ENCODE peak calls at places on chromosomes 2 and 18, in seven cellular contexts. One of them, this sample, is unnamed.

GRCh38 chr2:210863283-210863682 is 306.9 kb downstream of the CPS1 start:
- DNase-seq in NCI-H774: no peak
- DNase-seq in H9: no peak
- DNase-seq in stimulated activated CD8-positive, alpha-beta memory T cell treated with anti-CD3 and anti-CD28 coated beads, Interleukin-2, amount 100 ng/mL, for 48 hours: no peak
- DNase-seq in cardiac muscle cell: no peak
- DNase-seq in stimulated activated CD4-positive, alpha-beta T cell treated with anti-CD3 and anti-CD28 coated beads, Interleukin-4, amount 100 ng/mL, for 48 hours: no peak
- DNase-seq in activated CD4-positive, alpha-beta T cell treated with anti-CD3 and anti-CD28 coated beads, Interleukin-2, amount 50 U/mL, for 1 hour: no peak
- DNase-seq in this sample: no peak

GRCh38 chr2:8004250-8004681 is 677.6 kb upstream of the ID2 start:
- DNase-seq in stimulated activated CD4-positive, alpha-beta T cell treated with anti-CD3 and anti-CD28 coated beads, Interleukin-4, amount 100 ng/mL, for 48 hours: no peak
- DNase-seq in cardiac muscle cell: peak; percentile 90
- DNase-seq in NCI-H774: no peak
- DNase-seq in stimulated activated CD8-positive, alpha-beta memory T cell treated with anti-CD3 and anti-CD28 coated beads, Interleukin-2, amount 100 ng/mL, for 48 hours: no peak
- DNase-seq in H9: no peak
- DNase-seq in activated CD4-positive, alpha-beta T cell treated with anti-CD3 and anti-CD28 coated beads, Interleukin-2, amount 50 U/mL, for 1 hour: no peak
- DNase-seq in this sample: no peak

GRCh38 chr2:19349911-19350677 is 8.3 kb downstream of the OSR1 start:
- DNase-seq in stimulated activated CD4-positive, alpha-beta T cell treated with anti-CD3 and anti-CD28 coated beads, Interleukin-4, amount 100 ng/mL, for 48 hours: no peak
- DNase-seq in H9: peak; percentile 88
- DNase-seq in cardiac muscle cell: peak; percentile 64
- DNase-seq in stimulated activated CD8-positive, alpha-beta memory T cell treated with anti-CD3 and anti-CD28 coated beads, Interleukin-2, amount 100 ng/mL, for 48 hours: peak; percentile 42
- DNase-seq in NCI-H774: no peak
- DNase-seq in activated CD4-positive, alpha-beta T cell treated with anti-CD3 and anti-CD28 coated beads, Interleukin-2, amount 50 U/mL, for 1 hour: peak; percentile 47
- DNase-seq in this sample: no peak

GRCh38 chr18:67599277-67599676 is 82.8 kb upstream of the DSEL start:
- DNase-seq in stimulated activated CD4-positive, alpha-beta T cell treated with anti-CD3 and anti-CD28 coated beads, Interleukin-4, amount 100 ng/mL, for 48 hours: no peak
- DNase-seq in cardiac muscle cell: peak; percentile 33
- DNase-seq in H9: no peak
- DNase-seq in NCI-H774: no peak
- DNase-seq in stimulated activated CD8-positive, alpha-beta memory T cell treated with anti-CD3 and anti-CD28 coated beads, Interleukin-2, amount 100 ng/mL, for 48 hours: no peak
- DNase-seq in activated CD4-positive, alpha-beta T cell treated with anti-CD3 and anti-CD28 coated beads, Interleukin-2, amount 50 U/mL, for 1 hour: no peak
- DNase-seq in this sample: no peak

GRCh38 chr2:55616509-55617159 is 788 bp downstream of the PPP4R3B start:
- DNase-seq in stimulated activated CD4-positive, alpha-beta T cell treated with anti-CD3 and anti-CD28 coated beads, Interleukin-4, amount 100 ng/mL, for 48 hours: no peak
- DNase-seq in H9: no peak
- DNase-seq in activated CD4-positive, alpha-beta T cell treated with anti-CD3 and anti-CD28 coated beads, Interleukin-2, amount 50 U/mL, for 1 hour: peak; percentile 39
- DNase-seq in stimulated activated CD8-positive, alpha-beta memory T cell treated with anti-CD3 and anti-CD28 coated beads, Interleukin-2, amount 100 ng/mL, for 48 hours: no peak
- DNase-seq in cardiac muscle cell: peak; percentile 71
- DNase-seq in NCI-H774: peak; percentile 52
- DNase-seq in this sample: no peak

GRCh38 chr2:40101076-40101688 is 322.1 kb upstream of the THUMPD2 start:
- DNase-seq in stimulated activated CD4-positive, alpha-beta T cell treated with anti-CD3 and anti-CD28 coated beads, Interleukin-4, amount 100 ng/mL, for 48 hours: no peak
- DNase-seq in stimulated activated CD8-positive, alpha-beta memory T cell treated with anti-CD3 and anti-CD28 coated beads, Interleukin-2, amount 100 ng/mL, for 48 hours: no peak
- DNase-seq in H9: no peak
- DNase-seq in NCI-H774: no peak
- DNase-seq in cardiac muscle cell: peak; percentile 38
- DNase-seq in activated CD4-positive, alpha-beta T cell treated with anti-CD3 and anti-CD28 coated beads, Interleukin-2, amount 50 U/mL, for 1 hour: no peak
- DNase-seq in this sample: peak; percentile 65

GRCh38 chr18:3481696-3482210 is 31.8 kb downstream of the TGIF1 start:
- DNase-seq in NCI-H774: no peak
- DNase-seq in cardiac muscle cell: peak; percentile 78
- DNase-seq in H9: peak; percentile 63
- DNase-seq in stimulated activated CD8-positive, alpha-beta memory T cell treated with anti-CD3 and anti-CD28 coated beads, Interleukin-2, amount 100 ng/mL, for 48 hours: no peak
- DNase-seq in stimulated activated CD4-positive, alpha-beta T cell treated with anti-CD3 and anti-CD28 coated beads, Interleukin-4, amount 100 ng/mL, for 48 hours: no peak
- DNase-seq in activated CD4-positive, alpha-beta T cell treated with anti-CD3 and anti-CD28 coated beads, Interleukin-2, amount 50 U/mL, for 1 hour: no peak
- DNase-seq in this sample: no peak

GRCh38 chr18:12087483-12087960 is 6.1 kb upstream of the ANKRD62 start:
- DNase-seq in stimulated activated CD4-positive, alpha-beta T cell treated with anti-CD3 and anti-CD28 coated beads, Interleukin-4, amount 100 ng/mL, for 48 hours: no peak
- DNase-seq in H9: no peak
- DNase-seq in NCI-H774: no peak
- DNase-seq in activated CD4-positive, alpha-beta T cell treated with anti-CD3 and anti-CD28 coated beads, Interleukin-2, amount 50 U/mL, for 1 hour: no peak
- DNase-seq in cardiac muscle cell: no peak
- DNase-seq in stimulated activated CD8-positive, alpha-beta memory T cell treated with anti-CD3 and anti-CD28 coated beads, Interleukin-2, amount 100 ng/mL, for 48 hours: no peak
- DNase-seq in this sample: no peak

GRCh38 chr2:113755690-113756063 is 765 bp downstream of the SLC35F5 start:
- DNase-seq in activated CD4-positive, alpha-beta T cell treated with anti-CD3 and anti-CD28 coated beads, Interleukin-2, amount 50 U/mL, for 1 hour: peak; percentile 5
- DNase-seq in stimulated activated CD8-positive, alpha-beta memory T cell treated with anti-CD3 and anti-CD28 coated beads, Interleukin-2, amount 100 ng/mL, for 48 hours: no peak
- DNase-seq in cardiac muscle cell: peak; percentile 13
- DNase-seq in stimulated activated CD4-positive, alpha-beta T cell treated with anti-CD3 and anti-CD28 coated beads, Interleukin-4, amount 100 ng/mL, for 48 hours: no peak
- DNase-seq in H9: no peak
- DNase-seq in NCI-H774: peak; percentile 10
- DNase-seq in this sample: no peak

GRCh38 chr2:46767706-46768105 is 147.9 kb downstream of the MCFD2 start:
- DNase-seq in activated CD4-positive, alpha-beta T cell treated with anti-CD3 and anti-CD28 coated beads, Interleukin-2, amount 50 U/mL, for 1 hour: no peak
- DNase-seq in cardiac muscle cell: no peak
- DNase-seq in stimulated activated CD4-positive, alpha-beta T cell treated with anti-CD3 and anti-CD28 coated beads, Interleukin-4, amount 100 ng/mL, for 48 hours: no peak
- DNase-seq in stimulated activated CD8-positive, alpha-beta memory T cell treated with anti-CD3 and anti-CD28 coated beads, Interleukin-2, amount 100 ng/mL, for 48 hours: no peak
- DNase-seq in H9: no peak
- DNase-seq in NCI-H774: no peak
- DNase-seq in this sample: no peak

GRCh38 chr2:237486819-237487448 is at the start of gene MLPH:
- DNase-seq in cardiac muscle cell: peak; percentile 52
- DNase-seq in stimulated activated CD4-positive, alpha-beta T cell treated with anti-CD3 and anti-CD28 coated beads, Interleukin-4, amount 100 ng/mL, for 48 hours: no peak
- DNase-seq in H9: no peak
- DNase-seq in activated CD4-positive, alpha-beta T cell treated with anti-CD3 and anti-CD28 coated beads, Interleukin-2, amount 50 U/mL, for 1 hour: no peak
- DNase-seq in NCI-H774: peak; percentile 41
- DNase-seq in stimulated activated CD8-positive, alpha-beta memory T cell treated with anti-CD3 and anti-CD28 coated beads, Interleukin-2, amount 100 ng/mL, for 48 hours: no peak
- DNase-seq in this sample: no peak

GRCh38 chr2:86134709-86135108 is 28.7 kb downstream of the PTCD3 start:
- DNase-seq in stimulated activated CD4-positive, alpha-beta T cell treated with anti-CD3 and anti-CD28 coated beads, Interleukin-4, amount 100 ng/mL, for 48 hours: no peak
- DNase-seq in activated CD4-positive, alpha-beta T cell treated with anti-CD3 and anti-CD28 coated beads, Interleukin-2, amount 50 U/mL, for 1 hour: no peak
- DNase-seq in stimulated activated CD8-positive, alpha-beta memory T cell treated with anti-CD3 and anti-CD28 coated beads, Interleukin-2, amount 100 ng/mL, for 48 hours: no peak
- DNase-seq in NCI-H774: no peak
- DNase-seq in cardiac muscle cell: no peak
- DNase-seq in H9: peak; percentile 30
- DNase-seq in this sample: no peak

GRCh38 chr18:23257686-23258565 is 122.6 kb downstream of the CABLES1 start:
- DNase-seq in H9: no peak
- DNase-seq in cardiac muscle cell: peak; percentile 65
- DNase-seq in stimulated activated CD8-positive, alpha-beta memory T cell treated with anti-CD3 and anti-CD28 coated beads, Interleukin-2, amount 100 ng/mL, for 48 hours: no peak
- DNase-seq in activated CD4-positive, alpha-beta T cell treated with anti-CD3 and anti-CD28 coated beads, Interleukin-2, amount 50 U/mL, for 1 hour: no peak
- DNase-seq in NCI-H774: no peak
- DNase-seq in stimulated activated CD4-positive, alpha-beta T cell treated with anti-CD3 and anti-CD28 coated beads, Interleukin-4, amount 100 ng/mL, for 48 hours: no peak
- DNase-seq in this sample: no peak

GRCh38 chr2:44930274-44930826 is 11.2 kb upstream of the SIX3 start:
- DNase-seq in stimulated activated CD8-positive, alpha-beta memory T cell treated with anti-CD3 and anti-CD28 coated beads, Interleukin-2, amount 100 ng/mL, for 48 hours: no peak
- DNase-seq in NCI-H774: no peak
- DNase-seq in H9: peak; percentile 77
- DNase-seq in stimulated activated CD4-positive, alpha-beta T cell treated with anti-CD3 and anti-CD28 coated beads, Interleukin-4, amount 100 ng/mL, for 48 hours: no peak
- DNase-seq in activated CD4-positive, alpha-beta T cell treated with anti-CD3 and anti-CD28 coated beads, Interleukin-2, amount 50 U/mL, for 1 hour: no peak
- DNase-seq in cardiac muscle cell: no peak
- DNase-seq in this sample: no peak

GRCh38 chr2:166180951-166181812 is 53.4 kb upstream of the SCN1A start:
- DNase-seq in activated CD4-positive, alpha-beta T cell treated with anti-CD3 and anti-CD28 coated beads, Interleukin-2, amount 50 U/mL, for 1 hour: no peak
- DNase-seq in stimulated activated CD4-positive, alpha-beta T cell treated with anti-CD3 and anti-CD28 coated beads, Interleukin-4, amount 100 ng/mL, for 48 hours: peak; percentile 8
- DNase-seq in NCI-H774: peak; percentile 33
- DNase-seq in stimulated activated CD8-positive, alpha-beta memory T cell treated with anti-CD3 and anti-CD28 coated beads, Interleukin-2, amount 100 ng/mL, for 48 hours: peak; percentile 1
- DNase-seq in H9: peak; percentile 72
- DNase-seq in cardiac muscle cell: peak; percentile 61
- DNase-seq in this sample: peak; percentile 23

GRCh38 chr2:231200805-231201474 is 2.5 kb downstream of the ARMC9 start:
- DNase-seq in stimulated activated CD4-positive, alpha-beta T cell treated with anti-CD3 and anti-CD28 coated beads, Interleukin-4, amount 100 ng/mL, for 48 hours: no peak
- DNase-seq in activated CD4-positive, alpha-beta T cell treated with anti-CD3 and anti-CD28 coated beads, Interleukin-2, amount 50 U/mL, for 1 hour: no peak
- DNase-seq in NCI-H774: no peak
- DNase-seq in stimulated activated CD8-positive, alpha-beta memory T cell treated with anti-CD3 and anti-CD28 coated beads, Interleukin-2, amount 100 ng/mL, for 48 hours: no peak
- DNase-seq in H9: no peak
- DNase-seq in cardiac muscle cell: peak; percentile 50
- DNase-seq in this sample: no peak

GRCh38 chr2:199457147-199458016 is at the start of gene SATB2:
- DNase-seq in stimulated activated CD8-positive, alpha-beta memory T cell treated with anti-CD3 and anti-CD28 coated beads, Interleukin-2, amount 100 ng/mL, for 48 hours: no peak
- DNase-seq in activated CD4-positive, alpha-beta T cell treated with anti-CD3 and anti-CD28 coated beads, Interleukin-2, amount 50 U/mL, for 1 hour: no peak
- DNase-seq in H9: peak; percentile 72
- DNase-seq in cardiac muscle cell: peak; percentile 34
- DNase-seq in NCI-H774: no peak
- DNase-seq in stimulated activated CD4-positive, alpha-beta T cell treated with anti-CD3 and anti-CD28 coated beads, Interleukin-4, amount 100 ng/mL, for 48 hours: no peak
- DNase-seq in this sample: no peak

GRCh38 chr2:222250313-222250712 is 48.5 kb downstream of the PAX3 start:
- DNase-seq in H9: no peak
- DNase-seq in stimulated activated CD8-positive, alpha-beta memory T cell treated with anti-CD3 and anti-CD28 coated beads, Interleukin-2, amount 100 ng/mL, for 48 hours: no peak
- DNase-seq in stimulated activated CD4-positive, alpha-beta T cell treated with anti-CD3 and anti-CD28 coated beads, Interleukin-4, amount 100 ng/mL, for 48 hours: no peak
- DNase-seq in NCI-H774: no peak
- DNase-seq in cardiac muscle cell: no peak
- DNase-seq in activated CD4-positive, alpha-beta T cell treated with anti-CD3 and anti-CD28 coated beads, Interleukin-2, amount 50 U/mL, for 1 hour: no peak
- DNase-seq in this sample: no peak

GRCh38 chr2:10465915-10466314 is 17.8 kb upstream of the ODC1 start:
- DNase-seq in NCI-H774: no peak
- DNase-seq in cardiac muscle cell: no peak
- DNase-seq in stimulated activated CD8-positive, alpha-beta memory T cell treated with anti-CD3 and anti-CD28 coated beads, Interleukin-2, amount 100 ng/mL, for 48 hours: no peak
- DNase-seq in H9: no peak
- DNase-seq in activated CD4-positive, alpha-beta T cell treated with anti-CD3 and anti-CD28 coated beads, Interleukin-2, amount 50 U/mL, for 1 hour: no peak
- DNase-seq in stimulated activated CD4-positive, alpha-beta T cell treated with anti-CD3 and anti-CD28 coated beads, Interleukin-4, amount 100 ng/mL, for 48 hours: no peak
- DNase-seq in this sample: no peak

GRCh38 chr2:33344230-33344629 is 132.2 kb upstream of the RASGRP3 start:
- DNase-seq in activated CD4-positive, alpha-beta T cell treated with anti-CD3 and anti-CD28 coated beads, Interleukin-2, amount 50 U/mL, for 1 hour: no peak
- DNase-seq in H9: no peak
- DNase-seq in cardiac muscle cell: no peak
- DNase-seq in NCI-H774: no peak
- DNase-seq in stimulated activated CD4-positive, alpha-beta T cell treated with anti-CD3 and anti-CD28 coated beads, Interleukin-4, amount 100 ng/mL, for 48 hours: no peak
- DNase-seq in stimulated activated CD8-positive, alpha-beta memory T cell treated with anti-CD3 and anti-CD28 coated beads, Interleukin-2, amount 100 ng/mL, for 48 hours: no peak
- DNase-seq in this sample: no peak

GRCh38 chr2:25331686-25332365 is 9.9 kb downstream of the DNMT3A start:
- DNase-seq in H9: no peak
- DNase-seq in cardiac muscle cell: no peak
- DNase-seq in stimulated activated CD4-positive, alpha-beta T cell treated with anti-CD3 and anti-CD28 coated beads, Interleukin-4, amount 100 ng/mL, for 48 hours: no peak
- DNase-seq in activated CD4-positive, alpha-beta T cell treated with anti-CD3 and anti-CD28 coated beads, Interleukin-2, amount 50 U/mL, for 1 hour: no peak
- DNase-seq in stimulated activated CD8-positive, alpha-beta memory T cell treated with anti-CD3 and anti-CD28 coated beads, Interleukin-2, amount 100 ng/mL, for 48 hours: peak; percentile 59
- DNase-seq in NCI-H774: no peak
- DNase-seq in this sample: no peak

This sample was measured in NCI-H1436 treated with DMSO at 0.1 percent for 48 hours.